ENCODE peak calls at places on chromosomes 7 and 10, in five cellular contexts. X, M, H, Y and W are unnamed samples.

GRCh38 chr7:23074443-23075244 is 30.9 kb upstream of the KLHL7 start:
- DNase-seq in H (no peak), X (no peak), M (peak; percentile 89), Y (no peak), W (peak; percentile 34)

GRCh38 chr7:103762907-103763306 is 226.6 kb downstream of the RELN start:
- DNase-seq in Y (no peak), M (no peak), X (no peak), H (no peak), W (no peak)

GRCh38 chr7:26052721-26053120 is 99.3 kb upstream of the NFE2L3 start:
- DNase-seq in H (no peak), Y (no peak), M (peak; percentile 31), X (no peak), W (no peak)

GRCh38 chr10:86693721-86694369 is 25.5 kb downstream of the LDB3 start:
- DNase-seq in Y (peak; percentile 57), H (peak; percentile 72), X (peak; percentile 23), M (no peak), W (no peak)

GRCh38 chr10:74645681-74646080 is 180.7 kb upstream of the KAT6B start:
- DNase-seq in M (no peak), X (no peak), Y (no peak), H (no peak), W (no peak)

GRCh38 chr7:103691291-103691690 is 245.3 kb upstream of the SLC26A5 start:
- DNase-seq in M (peak; percentile 65), X (no peak), Y (no peak), H (no peak), W (no peak)

GRCh38 chr10:45370202-45370955 is 3.6 kb upstream of the ALOX5 start:
- DNase-seq in X (no peak), H (no peak), M (no peak), Y (no peak), W (no peak)

GRCh38 chr10:131855763-131856401 is 44.9 kb upstream of the PPP2R2D start:
- DNase-seq in Y (no peak), H (no peak), M (no peak), X (no peak), W (no peak)

GRCh38 chr10:23869996-23870395 is 338.9 kb upstream of the KIAA1217 start:
- DNase-seq in M (no peak), X (no peak), H (no peak), Y (no peak), W (no peak)

GRCh38 chr7:65960351-65961074 is 21.5 kb downstream of the GUSB start:
- DNase-seq in M (no peak), Y (no peak), H (no peak), X (no peak), W (no peak)

GRCh38 chr7:97671571-97671970 is 60.3 kb upstream of the TAC1 start:
- DNase-seq in Y (no peak), X (no peak), H (no peak), M (no peak), W (no peak)

GRCh38 chr7:151592868-151593486 is 73.3 kb upstream of the RHEB start:
- DNase-seq in M (no peak), H (no peak), Y (no peak), X (no peak), W (no peak)

GRCh38 chr10:73263948-73264347 is 11.5 kb upstream of the MRPS16 start:
- DNase-seq in Y (no peak), M (no peak), H (peak; percentile 37), X (peak; percentile 16), W (peak; percentile 3)

GRCh38 chr10:34547283-34547682 is 267.8 kb downstream of the PARD3 start:
- DNase-seq in H (no peak), X (no peak), M (no peak), Y (no peak), W (no peak)

GRCh38 chr10:118721005-118721876 is 33.5 kb downstream of the CACUL1 start:
- DNase-seq in X (peak; percentile 69), Y (peak; percentile 45), H (peak; percentile 66), M (peak; percentile 9), W (peak; percentile 40)

GRCh38 chr10:97701438-97702064 is 12.0 kb upstream of the MARVELD1 start:
- DNase-seq in M (peak; percentile 37), H (peak; percentile 82), X (peak; percentile 62), Y (peak; percentile 82), W (peak; percentile 48)

GRCh38 chr7:157564518-157565177 is 227.8 kb downstream of the DNAJB6 start:
- DNase-seq in Y (no peak), H (no peak), M (no peak), X (no peak), W (no peak)

GRCh38 chr7:117970806-117971205 is 97.6 kb upstream of the CTTNBP2 start:
- DNase-seq in H (no peak), Y (no peak), X (no peak), M (no peak), W (no peak)

GRCh38 chr7:24942226-24942625 is 37.8 kb downstream of the OSBPL3 start:
- DNase-seq in H (no peak), Y (no peak), X (no peak), M (no peak), W (no peak)

GRCh38 chr7:1555813-1556540 is at the start of gene TMEM184A:
- DNase-seq in M (peak; percentile 97), H (peak; percentile 36), Y (peak; percentile 62), X (no peak), W (peak; percentile 88)

GRCh38 chr10:106904209-106904608 is 260.3 kb downstream of the SORCS1 start:
- DNase-seq in Y (no peak), M (no peak), H (no peak), X (no peak), W (no peak)

GRCh38 chr7:603152-603941 is 83.7 kb upstream of the PDGFA start:
- DNase-seq in M (no peak), X (no peak), Y (no peak), H (peak; percentile 83), W (no peak)

GRCh38 chr7:130723784-130724183 is 10.2 kb downstream of the KLF14 start:
- DNase-seq in H (no peak), Y (no peak), M (no peak), X (no peak), W (no peak)

GRCh38 chr7:919114-919442 is 35.4 kb downstream of the ADAP1 start:
- DNase-seq in M (no peak), Y (no peak), H (no peak), X (no peak), W (no peak)

GRCh38 chr7:66758964-66759628 is 18.6 kb downstream of the RABGEF1 start:
- DNase-seq in H (peak; percentile 53), M (no peak), Y (no peak), X (peak; percentile 25), W (no peak)